ENCODE peak calls at places on chromosomes 6 and 20, in seven cellular contexts. Y is cardiac fibroblast, G is heart left ventricle, B is hepatocyte, I is GM23338, O is BJ, S is choroid plexus epithelial cell. N is an unnamed sample.

GRCh38 chr20:46704714-46705377 is 4.6 kb upstream of the SLC2A10 start:
- DNase-seq in Y (peak), G (no peak), B (no peak), I (peak), O (no peak), S (no peak), N (no peak)

GRCh38 chr6:144710207-144710606 is 425.1 kb downstream of the UTRN start:
- DNase-seq in Y (peak), G (no peak), B (no peak), I (no peak), O (peak), S (peak), N (peak)

GRCh38 chr6:109513571-109514071 is 30.6 kb upstream of the ZBTB24 start:
- DNase-seq in Y (peak), G (no peak), B (no peak), I (peak), O (no peak), S (peak), N (peak)

GRCh38 chr6:56246544-56246940 is 838 bp downstream of the COL21A1 start:
- DNase-seq in Y (no peak), G (no peak), B (peak), I (peak), O (no peak), S (peak), N (no peak)

GRCh38 chr6:170260686-170261085 is 30.2 kb downstream of the DLL1 start:
- DNase-seq in Y (no peak), G (no peak), B (no peak), I (no peak), O (no peak), S (no peak), N (no peak)

GRCh38 chr6:155066371-155066770 is 71.3 kb downstream of the TIAM2 start:
- DNase-seq in Y (peak), G (no peak), B (no peak), I (no peak), O (peak), S (peak), N (no peak)

GRCh38 chr6:134626589-134626988 is 308.7 kb upstream of the SGK1 start:
- DNase-seq in Y (no peak), G (no peak), B (no peak), I (no peak), O (no peak), S (no peak), N (no peak)

GRCh38 chr6:108941281-108941680 is 93.1 kb downstream of the ARMC2 start:
- DNase-seq in Y (no peak), G (no peak), B (no peak), I (no peak), O (no peak), S (no peak), N (no peak)

GRCh38 chr6:33568826-33569570 is 11.1 kb downstream of the BAK1 start:
- DNase-seq in Y (no peak), G (no peak), B (no peak), I (no peak), O (no peak), S (no peak), N (no peak)

GRCh38 chr20:20491110-20491783 is 123.3 kb downstream of the INSM1 start:
- DNase-seq in Y (peak), G (no peak), B (no peak), I (no peak), O (no peak), S (peak), N (no peak)

GRCh38 chr20:59253779-59254319 is 46.6 kb upstream of the EDN3 start:
- DNase-seq in Y (no peak), G (no peak), B (no peak), I (no peak), O (no peak), S (no peak), N (no peak)

GRCh38 chr6:32369678-32370077 is 2.0 kb downstream of the TSBP1 start:
- DNase-seq in Y (peak), G (no peak), B (no peak), I (no peak), O (peak), S (peak), N (peak)

GRCh38 chr20:43755390-43755789 is 28.6 kb upstream of the GTSF1L start:
- DNase-seq in Y (peak), G (no peak), B (no peak), I (no peak), O (peak), S (peak), N (no peak)

GRCh38 chr6:139249387-139249786 is 42.4 kb downstream of the TXLNB start:
- DNase-seq in Y (peak), G (no peak), B (no peak), I (no peak), O (no peak), S (no peak), N (no peak)

GRCh38 chr6:90288404-90288803 is 8.2 kb downstream of the BACH2 start:
- DNase-seq in Y (no peak), G (no peak), B (peak), I (peak), O (no peak), S (peak), N (no peak)

GRCh38 chr6:125022391-125022989 is 60.3 kb downstream of the RNF217 start:
- DNase-seq in Y (peak), G (peak), B (no peak), I (no peak), O (no peak), S (peak), N (no peak)

GRCh38 chr6:53119772-53120409 is 28.8 kb downstream of the GCM1 start:
- DNase-seq in Y (peak), G (no peak), B (peak), I (peak), O (peak), S (peak), N (no peak)

GRCh38 chr6:43773981-43774775 is 4.2 kb downstream of the VEGFA start:
- DNase-seq in Y (no peak), G (peak), B (no peak), I (no peak), O (no peak), S (no peak), N (no peak)

GRCh38 chr6:75493400-75494064 is at the start of gene FILIP1:
- DNase-seq in Y (peak), G (peak), B (peak), I (peak), O (no peak), S (peak), N (peak)

GRCh38 chr20:22339091-22339881 is 245.1 kb downstream of the FOXA2 start:
- DNase-seq in Y (peak), G (no peak), B (peak), I (peak), O (no peak), S (peak), N (peak)

GRCh38 chr6:23445157-23445710 is 680.8 kb upstream of the NRSN1 start:
- DNase-seq in Y (peak), G (peak), B (no peak), I (no peak), O (no peak), S (peak), N (no peak)

GRCh38 chr6:53484409-53485280 is 60.3 kb downstream of the GCLC start:
- DNase-seq in Y (peak), G (peak), B (peak), I (peak), O (no peak), S (peak), N (peak)

GRCh38 chr6:163387317-163387716 is 27.2 kb upstream of the QKI start:
- DNase-seq in Y (no peak), G (no peak), B (no peak), I (no peak), O (no peak), S (no peak), N (no peak)

GRCh38 chr6:13012977-13013680 is 296.6 kb downstream of the PHACTR1 start:
- DNase-seq in Y (peak), G (peak), B (peak), I (peak), O (no peak), S (peak), N (no peak)

GRCh38 chr6:170174124-170174770 is 116.6 kb downstream of the DLL1 start:
- DNase-seq in Y (no peak), G (no peak), B (no peak), I (no peak), O (no peak), S (no peak), N (no peak)

GRCh38 chr20:3804781-3805180 is 8.7 kb downstream of the CDC25B start:
- DNase-seq in Y (no peak), G (peak), B (no peak), I (no peak), O (no peak), S (no peak), N (no peak)

GRCh38 chr6:52734072-52734471 is 29.2 kb downstream of the GSTA2 start:
- DNase-seq in Y (no peak), G (no peak), B (no peak), I (no peak), O (no peak), S (no peak), N (no peak)

GRCh38 chr20:44843863-44844262 is 33.5 kb upstream of the RIMS4 start:
- DNase-seq in Y (no peak), G (no peak), B (no peak), I (no peak), O (no peak), S (no peak), N (no peak)

GRCh38 chr20:59845472-59845871 is 88.0 kb downstream of the SYCP2 start:
- DNase-seq in Y (no peak), G (no peak), B (no peak), I (no peak), O (no peak), S (no peak), N (no peak)

GRCh38 chr6:14717307-14717706 is 528.6 kb upstream of the JARID2 start:
- DNase-seq in Y (no peak), G (no peak), B (no peak), I (no peak), O (no peak), S (no peak), N (no peak)

GRCh38 chr20:5221078-5221430 is 94.2 kb downstream of the CDS2 start:
- DNase-seq in Y (no peak), G (no peak), B (no peak), I (no peak), O (no peak), S (no peak), N (no peak)

GRCh38 chr20:2984028-2984501 is 59.4 kb upstream of the GNRH2 start:
- DNase-seq in Y (no peak), G (no peak), B (no peak), I (no peak), O (no peak), S (peak), N (no peak)

GRCh38 chr6:131225959-131226358 is 90.7 kb downstream of the AKAP7 start:
- DNase-seq in Y (no peak), G (no peak), B (no peak), I (no peak), O (no peak), S (no peak), N (no peak)

GRCh38 chr6:26428206-26428605 is 12.1 kb upstream of the BTN3A3 start:
- DNase-seq in Y (no peak), G (no peak), B (no peak), I (no peak), O (no peak), S (no peak), N (no peak)

GRCh38 chr6:71187136-71187535 is 101.5 kb upstream of the OGFRL1 start:
- DNase-seq in Y (no peak), G (no peak), B (no peak), I (no peak), O (no peak), S (no peak), N (no peak)
- H3K4me3 ChIP-seq in Y (no peak), G (no peak), B (no peak), I (no peak), O (no peak), S (no peak), N (no peak)

DNA sequence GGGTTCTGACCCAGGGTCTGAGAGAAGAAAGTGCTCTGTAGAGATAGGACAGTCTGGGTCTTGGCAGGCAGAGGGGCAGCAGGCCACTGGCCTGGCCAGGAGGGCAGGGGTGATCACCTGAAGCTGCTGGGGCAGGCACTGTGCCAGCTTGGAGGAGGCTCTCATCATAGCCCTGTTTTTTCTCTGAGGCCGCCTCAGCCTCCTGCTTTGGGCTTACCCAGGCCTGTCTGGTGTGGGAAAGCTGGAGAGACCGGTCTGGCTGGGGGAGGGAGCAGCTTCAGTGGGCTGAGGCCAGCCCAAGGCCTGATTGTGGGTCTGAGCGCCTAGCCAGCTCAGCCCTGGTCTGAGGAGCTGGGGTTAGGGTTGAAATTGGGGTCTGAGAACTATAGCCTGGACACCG is 3.9 kb downstream of the LPIN3 start:
- DNase-seq in Y (no peak), G (peak), B (no peak), I (no peak), O (no peak), S (no peak), N (no peak)
- TF ChIP-seq CTCF in Y (no peak), G (no peak), B (no peak), I (no peak), O (no peak), S (no peak), N (no peak)

GRCh38 chr20:61267241-61267640 is 15.2 kb downstream of the CDH4 start:
- DNase-seq in Y (no peak), G (no peak), B (no peak), I (no peak), O (no peak), S (no peak), N (no peak)

GRCh38 chr20:61271273-61272221 is 19.5 kb downstream of the CDH4 start:
- DNase-seq in Y (no peak), G (no peak), B (peak), I (no peak), O (no peak), S (peak), N (no peak)

GRCh38 chr20:61263938-61264337 is 11.9 kb downstream of the CDH4 start:
- DNase-seq in Y (no peak), G (no peak), B (no peak), I (no peak), O (no peak), S (no peak), N (no peak)

GRCh38 chr20:61263084-61263695 is 11.1 kb downstream of the CDH4 start:
- DNase-seq in Y (peak), G (no peak), B (peak), I (peak), O (no peak), S (peak), N (no peak)

GRCh38 chr20:61268024-61268423 is 16.0 kb downstream of the CDH4 start:
- DNase-seq in Y (no peak), G (no peak), B (no peak), I (no peak), O (no peak), S (no peak), N (no peak)
- H3K4me3 ChIP-seq in Y (no peak), G (no peak), B (no peak), I (no peak), O (no peak), S (no peak), N (no peak)

GRCh38 chr20:50277460-50278376 is 87.1 kb downstream of the CEBPB start:
- DNase-seq in Y (no peak), G (no peak), B (no peak), I (no peak), O (no peak), S (no peak), N (no peak)

GRCh38 chr20:50274570-50275430 is 84.2 kb downstream of the CEBPB start:
- DNase-seq in Y (no peak), G (peak), B (no peak), I (no peak), O (no peak), S (no peak), N (no peak)

GRCh38 chr20:50278377-50278683 is 87.7 kb downstream of the CEBPB start:
- DNase-seq in Y (no peak), G (no peak), B (no peak), I (no peak), O (no peak), S (no peak), N (no peak)

GRCh38 chr20:50277064-50277415 is 86.4 kb downstream of the CEBPB start:
- DNase-seq in Y (no peak), G (no peak), B (no peak), I (no peak), O (no peak), S (no peak), N (no peak)

GRCh38 chr20:50276119-50277063 is 85.8 kb downstream of the CEBPB start:
- DNase-seq in Y (no peak), G (no peak), B (no peak), I (no peak), O (no peak), S (no peak), N (no peak)
- TF ChIP-seq CTCF in Y (no peak), G (no peak), B (no peak), I (no peak), O (no peak), S (no peak), N (no peak)

GRCh38 chr20:64165866-64166600 is 1.8 kb downstream of the MYT1 start:
- DNase-seq in Y (no peak), G (no peak), B (no peak), I (no peak), O (no peak), S (no peak), N (no peak)

GRCh38 chr20:64169089-64169560 is 4.9 kb downstream of the MYT1 start:
- DNase-seq in Y (no peak), G (no peak), B (no peak), I (no peak), O (no peak), S (no peak), N (no peak)

GRCh38 chr20:64168381-64169088 is 4.3 kb downstream of the MYT1 start:
- DNase-seq in Y (no peak), G (no peak), B (no peak), I (no peak), O (no peak), S (no peak), N (no peak)

GRCh38 chr20:64167676-64168075 is 3.4 kb downstream of the MYT1 start:
- DNase-seq in Y (no peak), G (no peak), B (no peak), I (no peak), O (no peak), S (no peak), N (no peak)

GRCh38 chr20:64166712-64167615 is 2.7 kb downstream of the MYT1 start:
- DNase-seq in Y (no peak), G (no peak), B (no peak), I (no peak), O (no peak), S (no peak), N (no peak)
- H3K4me3 ChIP-seq in Y (no peak), G (no peak), B (no peak), I (no peak), O (no peak), S (no peak), N (no peak)

DNA sequence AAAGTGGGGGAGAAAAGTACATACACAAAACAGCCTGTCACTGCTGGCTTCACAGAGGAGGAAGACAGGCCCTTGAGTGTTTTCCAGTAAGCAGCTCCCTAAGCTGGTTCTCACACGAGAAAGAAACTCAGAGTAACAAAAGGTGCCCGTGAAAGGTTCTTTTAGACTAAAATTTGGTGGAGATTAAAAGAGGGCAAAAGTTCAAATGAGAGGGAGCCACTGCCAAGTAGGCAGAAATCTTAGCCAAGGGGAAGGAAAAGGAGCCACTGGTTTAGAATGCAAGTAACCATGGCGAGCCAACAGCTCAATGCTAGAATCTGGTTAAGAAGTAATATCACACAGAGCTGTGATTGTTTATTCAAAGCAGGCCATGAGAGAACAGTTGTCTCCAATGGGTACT is 648.3 kb downstream of the RNF144B start:
- DNase-seq in Y (peak), G (no peak), B (no peak), I (no peak), O (no peak), S (peak), N (no peak)
- TF ChIP-seq CTCF in Y (no peak), G (no peak), B (no peak), I (no peak), O (no peak), S (no peak), N (no peak)

GRCh38 chr6:37481793-37482192 is 17.9 kb downstream of the CCDC167 start:
- DNase-seq in Y (no peak), G (peak), B (no peak), I (no peak), O (no peak), S (no peak), N (no peak)

GRCh38 chr6:37484786-37485170 is 14.9 kb downstream of the CCDC167 start:
- DNase-seq in Y (no peak), G (no peak), B (no peak), I (no peak), O (no peak), S (no peak), N (no peak)

GRCh38 chr6:37482356-37483292 is 17.1 kb downstream of the CCDC167 start:
- DNase-seq in Y (no peak), G (no peak), B (no peak), I (no peak), O (no peak), S (no peak), N (no peak)

GRCh38 chr6:37483917-37484785 is 15.5 kb downstream of the CCDC167 start:
- DNase-seq in Y (peak), G (peak), B (peak), I (peak), O (no peak), S (peak), N (no peak)

DNA sequence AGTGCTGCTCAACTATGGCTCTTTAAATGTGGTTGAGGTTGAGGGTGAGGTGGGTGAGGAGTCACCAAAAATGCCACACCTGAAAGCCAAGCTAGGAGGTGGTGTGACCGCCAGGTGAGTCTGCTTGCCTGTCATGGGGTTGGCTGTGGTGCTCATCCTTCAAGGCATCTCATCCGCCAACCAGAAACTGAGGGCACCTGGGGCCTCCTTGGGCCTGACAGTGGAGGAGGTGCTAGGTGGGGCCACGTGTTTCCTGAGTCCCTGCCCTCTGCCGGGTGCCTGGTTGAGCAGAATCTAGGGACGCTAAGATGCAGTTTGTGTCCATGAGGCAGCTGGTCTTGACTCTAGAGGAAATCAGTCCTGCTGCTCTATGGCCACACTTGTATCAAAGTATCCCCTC is 16.2 kb downstream of the CCDC167 start:
- DNase-seq in Y (no peak), G (no peak), B (no peak), I (no peak), O (no peak), S (no peak), N (no peak)
- H3K4me3 ChIP-seq in Y (no peak), G (no peak), B (no peak), I (no peak), O (no peak), S (no peak), N (no peak)

GRCh38 chr20:51712501-51713212 is 55.5 kb downstream of the ATP9A start:
- DNase-seq in Y (peak), G (no peak), B (peak), I (peak), O (no peak), S (peak), N (no peak)
- TF ChIP-seq CTCF in Y (peak), G (no peak), B (peak), I (peak), O (peak), S (peak), N (peak)

N was measured in kidney epithelial cell.